ENCODE peak calls at places on chromosomes 5 and 9, in ten cellular contexts. D is A673, M is AG09309, G is GM23338, F is Caco-2, B is heart right ventricle, U is astrocyte of the spinal cord, O is stomach, Z is cardiac muscle cell, X is sigmoid colon. I is an unnamed sample.
A peak's percentile ranks its signal among the peaks of the same experiment; 100 is the strongest.

GRCh38 chr5:147306351-147306750 is 71.5 kb downstream of the STK32A start:
- DNase-seq in D (no peak), M (no peak), G (no peak), F (no peak), B (no peak), U (no peak), O (no peak), Z (no peak), X (no peak), I (no peak)

GRCh38 chr9:91978739-91979414 is 28.8 kb upstream of the ROR2 start:
- DNase-seq in D (peak; percentile 60), M (peak; percentile 71), G (peak; percentile 69), F (peak; percentile 34), B (no peak), U (peak; percentile 85), O (peak; percentile 36), Z (peak; percentile 91), X (no peak), I (peak; percentile 95)

GRCh38 chr5:132760043-132760420 is 12.8 kb downstream of the CCNI2 start:
- DNase-seq in D (no peak), M (no peak), G (no peak), F (peak; percentile 29), B (no peak), U (no peak), O (no peak), Z (no peak), X (no peak), I (no peak)

GRCh38 chr9:92739346-92740014 is 25.2 kb downstream of the BICD2 start:
- DNase-seq in D (no peak), M (no peak), G (no peak), F (no peak), B (no peak), U (no peak), O (no peak), Z (no peak), X (no peak), I (no peak)

GRCh38 chr5:39420482-39421145 is 4.2 kb downstream of the DAB2 start:
- DNase-seq in D (peak; percentile 72), M (peak; percentile 57), G (no peak), F (no peak), B (peak; percentile 84), U (peak; percentile 78), O (peak; percentile 29), Z (peak; percentile 89), X (peak; percentile 84), I (peak; percentile 90)

GRCh38 chr9:137445930-137446431 is 4.8 kb upstream of the ENTPD8 start:
- DNase-seq in D (no peak), M (no peak), G (no peak), F (no peak), B (no peak), U (no peak), O (no peak), Z (no peak), X (no peak), I (no peak)

GRCh38 chr5:59542841-59543825 is 350.4 kb downstream of the PDE4D start:
- DNase-seq in D (no peak), M (no peak), G (no peak), F (no peak), B (peak; percentile 74), U (peak; percentile 72), O (peak; percentile 34), Z (peak; percentile 67), X (peak; percentile 77), I (peak; percentile 56)

GRCh38 chr9:134206317-134207300 is 42.2 kb upstream of the RNU6ATAC start:
- DNase-seq in D (no peak), M (no peak), G (no peak), F (no peak), B (no peak), U (no peak), O (no peak), Z (no peak), X (peak; percentile 62), I (no peak)

GRCh38 chr9:35976726-35977125 is 18.8 kb upstream of the OR2S2 start:
- DNase-seq in D (no peak), M (no peak), G (no peak), F (no peak), B (no peak), U (no peak), O (no peak), Z (no peak), X (no peak), I (no peak)

GRCh38 chr5:43409809-43410271 is 2.4 kb downstream of the CCL28 start:
- DNase-seq in D (no peak), M (no peak), G (no peak), F (no peak), B (no peak), U (no peak), O (peak; percentile 90), Z (no peak), X (no peak), I (no peak)

GRCh38 chr5:157222506-157223230 is 42.0 kb downstream of the ITK start:
- DNase-seq in D (no peak), M (peak; percentile 64), G (no peak), F (no peak), B (no peak), U (peak; percentile 67), O (no peak), Z (peak; percentile 42), X (no peak), I (peak; percentile 83)

GRCh38 chr9:92717201-92718085 is 47.2 kb downstream of the BICD2 start:
- DNase-seq in D (no peak), M (no peak), G (no peak), F (no peak), B (no peak), U (no peak), O (no peak), Z (no peak), X (no peak), I (no peak)

GRCh38 chr5:50969207-50970145 is 303.0 kb downstream of the PARP8 start:
- DNase-seq in D (peak; percentile 28), M (no peak), G (peak; percentile 60), F (no peak), B (no peak), U (no peak), O (no peak), Z (no peak), X (peak; percentile 68), I (no peak)

GRCh38 chr5:148687427-148687826 is 33.1 kb upstream of the HTR4 start:
- DNase-seq in D (peak; percentile 56), M (no peak), G (peak; percentile 80), F (peak; percentile 47), B (no peak), U (peak; percentile 17), O (no peak), Z (peak; percentile 34), X (no peak), I (no peak)

GRCh38 chr9:127187231-127187956 is 65.0 kb upstream of the ANGPTL2 start:
- DNase-seq in D (peak; percentile 39), M (peak; percentile 97), G (no peak), F (no peak), B (peak; percentile 61), U (peak; percentile 95), O (peak; percentile 60), Z (peak; percentile 98), X (peak; percentile 94), I (peak; percentile 99)

GRCh38 chr9:127498298-127498697 is 47.0 kb downstream of the LRSAM1 start:
- DNase-seq in D (no peak), M (no peak), G (no peak), F (no peak), B (no peak), U (no peak), O (no peak), Z (no peak), X (no peak), I (no peak)

GRCh38 chr9:18263367-18263766 is 210.6 kb upstream of the ADAMTSL1 start:
- DNase-seq in D (no peak), M (no peak), G (peak; percentile 45), F (no peak), B (no peak), U (no peak), O (no peak), Z (no peak), X (no peak), I (no peak)

GRCh38 chr5:78930742-78931141 is 54.4 kb downstream of the ARSB start:
- DNase-seq in D (no peak), M (no peak), G (no peak), F (no peak), B (no peak), U (peak; percentile 92), O (no peak), Z (peak; percentile 66), X (no peak), I (peak; percentile 66)

GRCh38 chr9:129130791-129131190 is 19.6 kb downstream of the PTPA start:
- DNase-seq in D (no peak), M (no peak), G (no peak), F (no peak), B (no peak), U (no peak), O (no peak), Z (no peak), X (no peak), I (no peak)
- H3K4me3 ChIP-seq in D (no peak overlapping the region), M (no peak overlapping the region), G (no peak overlapping the region), F (no peak overlapping the region), B (no peak overlapping the region), U (no peak overlapping the region), O (no peak overlapping the region), Z (no peak overlapping the region), X (no peak overlapping the region), I (no peak overlapping the region)

GRCh38 chr5:161385080-161385479 is 161.4 kb downstream of the GABRB2 start:
- DNase-seq in D (no peak), M (no peak), G (no peak), F (no peak), B (no peak), U (no peak), O (no peak), Z (no peak), X (no peak), I (no peak)
- TF ChIP-seq CTCF in D (no peak), M (no peak), G (no peak), F (no peak), B (no peak), U (no peak), O (no peak), Z (no peak), X (no peak), I (no peak)

DNA sequence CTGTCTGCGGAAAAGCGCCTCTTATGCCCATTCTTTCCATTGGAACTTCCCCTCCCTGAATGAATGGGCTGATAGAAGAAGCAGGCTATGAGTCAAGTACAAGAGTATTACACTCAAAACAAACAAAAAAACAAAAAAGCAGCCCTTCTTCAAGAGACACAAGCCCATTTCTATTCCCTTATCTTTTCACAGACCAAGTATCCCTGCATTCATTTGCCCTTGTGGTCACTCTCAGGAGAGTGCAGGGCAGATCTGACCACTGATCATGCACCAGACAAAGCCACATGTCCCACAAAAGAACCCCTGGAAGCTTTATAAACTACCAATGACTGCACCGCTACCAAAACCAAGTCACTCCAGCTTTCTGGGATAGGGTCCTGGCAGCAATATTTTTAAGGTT is 262.5 kb upstream of the TAS2R1 start:
- DNase-seq in D (no peak), M (no peak), G (no peak), F (no peak), B (no peak), U (no peak), O (no peak), Z (no peak), X (no peak), I (no peak)
- H3K4me3 ChIP-seq in D (no peak overlapping the region), M (no peak overlapping the region), G (no peak overlapping the region), F (no peak overlapping the region), B (no peak overlapping the region), U (no peak overlapping the region), O (no peak overlapping the region), Z (no peak overlapping the region), X (no peak overlapping the region), I (no peak overlapping the region)

DNA sequence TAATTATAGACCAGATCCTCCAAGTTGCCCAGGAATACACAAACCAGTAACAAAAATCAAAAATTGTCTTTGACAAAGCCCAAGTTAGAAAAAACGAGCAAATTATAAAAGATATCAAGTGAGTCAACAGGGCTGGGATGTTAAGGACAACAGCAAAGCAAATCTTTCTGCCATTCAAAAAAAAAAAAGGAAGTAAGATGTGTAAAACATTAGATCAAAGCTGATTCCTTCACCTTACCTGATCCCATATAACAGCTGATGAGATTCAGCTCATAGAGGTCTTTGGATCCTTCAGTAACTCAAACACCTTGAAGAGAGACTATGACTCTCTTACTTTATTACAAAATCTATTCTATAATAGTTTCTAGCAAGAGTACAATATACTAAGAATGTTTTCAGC is 100.9 kb downstream of the STRBP start:
- DNase-seq in D (no peak), M (no peak), G (no peak), F (no peak), B (no peak), U (no peak), O (no peak), Z (no peak), X (no peak), I (no peak)
- TF ChIP-seq CTCF in D (no peak), M (no peak), G (no peak), F (no peak), B (no peak), U (no peak), O (no peak), Z (no peak), X (no peak), I (no peak)